ENCODE peak calls at places on chromosome 15, in four cellular contexts. Z is stimulated activated CD4-positive, alpha-beta T cell treated with anti-CD3 and anti-CD28 coated beads, Interleukin-1b, Interleukin-23, amount 100 ng/mL, for 24 hours; O is EL; H is SHP77 treated with DMSO at 0.1 percent for 48 hours. F is an unnamed sample.

GRCh38 chr15:62877276-62877857 is 165.2 kb upstream of the TPM1 start:
- DNase-seq in Z (no peak), O (no peak), H (peak; percentile 73), F (no peak)

GRCh38 chr15:68210821-68211655 is 5.9 kb upstream of the CALML4 start:
- DNase-seq in H (no peak), O (peak; percentile 42), Z (peak; percentile 32), F (peak; percentile 73)

GRCh38 chr15:37109952-37110630 is 9.7 kb upstream of the MEIS2 start:
- DNase-seq in Z (no peak), H (no peak), O (no peak), F (peak; percentile 13)

GRCh38 chr15:68379759-68380290 is 52.1 kb downstream of the ITGA11 start:
- DNase-seq in O (no peak), Z (no peak), H (no peak), F (peak; percentile 77)

GRCh38 chr15:89143503-89144162 is 55.4 kb downstream of the ABHD2 start:
- DNase-seq in Z (no peak), O (peak; percentile 88), H (no peak), F (peak; percentile 84)

GRCh38 chr15:79051941-79052731 is 38.4 kb downstream of the RASGRF1 start:
- DNase-seq in H (no peak), O (no peak), Z (no peak), F (no peak)

GRCh38 chr15:65595960-65596359 is 15.0 kb downstream of the INTS14 start:
- DNase-seq in O (no peak), H (no peak), Z (no peak), F (peak; percentile 72)

GRCh38 chr15:73352082-73352481 is 16.7 kb downstream of the HCN4 start:
- DNase-seq in Z (no peak), O (peak; percentile 13), H (no peak), F (no peak)

GRCh38 chr15:37199546-37199945 is 99.2 kb upstream of the MEIS2 start:
- DNase-seq in Z (no peak), O (no peak), H (no peak), F (no peak)

F was measured in dermis blood vessel endothelial cell.